ENCODE peak calls at places on chromosome 4, in six cellular contexts. V is upper lobe of right lung, W is PC-3, A is pancreas, K is body of pancreas, I is dorsolateral prefrontal cortex. Y is an unnamed sample.

GRCh38 chr4:10346023-10346422 is 111.2 kb downstream of the ZNF518B start:
- DNase-seq in A (no peak), W (peak), K (no peak), I (no peak), V (no peak), Y (peak)

GRCh38 chr4:168183717-168184571 is 91.6 kb downstream of the ANXA10 start:
- DNase-seq in I (no peak), K (no peak), V (no peak), W (peak), A (no peak), Y (no peak)

GRCh38 chr4:8070751-8071718 is 87.6 kb downstream of the ABLIM2 start:
- DNase-seq in I (peak), V (no peak), K (no peak), A (no peak), W (no peak), Y (no peak)

GRCh38 chr4:72112514-72113156 is 80.8 kb downstream of the NPFFR2 start:
- DNase-seq in W (peak), K (no peak), A (no peak), V (no peak), I (no peak), Y (peak)

GRCh38 chr4:99201687-99202086 is 17.4 kb downstream of the ADH6 start:
- DNase-seq in K (no peak), V (no peak), I (no peak), W (no peak), A (no peak), Y (no peak)

GRCh38 chr4:127782275-127783025 is at the start of gene HSPA4L:
- DNase-seq in K (no peak), I (peak), W (peak), A (peak), V (peak), Y (no peak)

GRCh38 chr4:182896421-182896820 is 20.8 kb downstream of the DCTD start:
- DNase-seq in W (no peak), V (no peak), I (no peak), K (no peak), A (no peak), Y (no peak)

GRCh38 chr4:5082381-5082780 is 31.1 kb downstream of the STK32B start:
- DNase-seq in V (no peak), A (no peak), W (no peak), K (no peak), I (no peak), Y (no peak)

GRCh38 chr4:513327-513726 is 14.3 kb downstream of the PIGG start:
- DNase-seq in V (no peak), A (no peak), I (no peak), W (no peak), K (no peak), Y (no peak)

GRCh38 chr4:12118651-12119213 is 690.0 kb upstream of the HS3ST1 start:
- DNase-seq in V (no peak), A (no peak), K (no peak), I (no peak), W (no peak), Y (peak)

GRCh38 chr4:114607086-114607485 is 8.5 kb downstream of the UGT8 start:
- DNase-seq in W (no peak), I (no peak), K (no peak), A (no peak), V (no peak), Y (no peak)

GRCh38 chr4:149914521-149915115 is 99.0 kb upstream of the IQCM start:
- DNase-seq in A (no peak), K (peak), I (no peak), V (no peak), W (peak), Y (no peak)

DNA sequence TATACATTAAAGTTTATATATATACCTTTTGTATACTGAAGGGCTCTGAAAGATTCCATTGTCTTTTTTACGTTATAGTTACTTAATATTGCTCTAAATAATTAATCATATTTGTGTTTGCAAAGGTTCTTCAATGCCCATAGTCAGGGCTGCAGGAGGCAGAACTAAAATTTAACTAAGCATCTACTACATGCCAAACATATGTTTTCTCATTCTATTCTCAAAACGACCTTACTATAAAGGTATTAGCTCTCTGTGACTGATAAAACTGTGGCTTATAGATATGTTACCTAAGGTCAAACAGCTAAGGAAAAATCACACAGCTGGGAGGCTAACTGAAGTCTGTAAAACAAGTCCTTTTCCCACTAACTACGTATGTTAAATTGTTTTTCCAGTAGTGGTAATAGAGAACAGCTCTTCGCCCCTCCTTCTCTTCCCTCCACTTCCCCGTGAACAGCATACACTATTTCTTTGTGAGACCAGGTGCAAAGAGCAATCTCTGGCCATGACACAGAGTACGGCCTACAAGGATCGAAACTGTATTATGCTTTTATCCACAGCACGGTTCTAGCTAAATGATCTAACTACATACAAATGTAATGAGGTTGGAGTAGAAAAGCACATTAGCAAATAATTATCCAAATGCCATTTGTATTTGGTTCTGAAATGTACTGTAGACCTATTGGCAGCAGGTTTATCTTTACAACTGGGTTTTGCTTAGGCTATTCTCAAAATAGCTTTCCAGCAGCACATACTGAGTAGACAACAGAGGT is 1.7 kb downstream of the CNOT6L start:
- DNase-seq in W (no peak), A (no peak), I (no peak), K (peak), V (no peak), Y (no peak)
- H3K27ac ChIP-seq in W (peak), A (peak), I (peak), K (peak), V (peak), Y (peak)

DNA sequence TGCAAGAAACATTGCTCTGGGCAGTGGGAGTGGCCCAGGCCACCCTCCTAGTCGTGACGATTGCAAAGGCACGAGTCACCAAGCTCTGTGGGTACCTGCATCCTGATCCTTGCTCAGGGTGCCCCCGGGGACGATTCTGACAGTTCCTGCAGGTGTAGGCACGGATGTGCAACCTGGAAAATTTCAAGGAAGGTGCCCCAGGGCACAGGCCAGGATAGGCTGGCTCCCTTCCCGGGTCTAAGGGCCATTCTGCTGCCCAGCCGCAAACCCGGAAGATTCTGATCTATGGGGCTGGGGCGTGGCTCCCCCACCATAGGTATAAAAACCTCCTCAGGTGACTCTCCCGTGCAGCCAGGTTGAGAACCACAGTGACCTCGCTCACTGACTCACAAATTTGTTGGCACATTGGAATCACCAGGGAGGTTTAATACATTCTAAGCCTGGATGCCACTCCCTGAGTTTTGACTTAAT is 228.5 kb downstream of the PTTG2 start:
- DNase-seq in K (no peak), I (no peak), W (peak), V (no peak), A (no peak), Y (peak)
- H3K27ac ChIP-seq in K (no peak), I (no peak), W (peak), V (no peak), A (no peak), Y (peak)

GRCh38 chr4:170005472-170005871 is 20.7 kb downstream of the MFAP3L start:
- DNase-seq in V (no peak), W (no peak), K (no peak), I (no peak), A (no peak), Y (no peak)
- H3K27ac ChIP-seq in V (no peak), W (no peak), K (no peak), I (peak), A (no peak), Y (no peak)

GRCh38 chr4:86704601-86705000 is 110.5 kb downstream of the PTPN13 start:
- DNase-seq in W (no peak), I (no peak), V (no peak), K (no peak), A (no peak), Y (no peak)

GRCh38 chr4:86706923-86707597 is 112.9 kb downstream of the PTPN13 start:
- DNase-seq in K (no peak), V (no peak), W (peak), A (no peak), I (no peak), Y (no peak)
- H3K27ac ChIP-seq in K (no peak), V (no peak), W (no peak), A (no peak), I (no peak), Y (peak)

GRCh38 chr4:100721490-100721889 is 203.7 kb upstream of the EMCN start:
- DNase-seq in W (no peak), K (no peak), I (no peak), A (no peak), V (no peak), Y (no peak)
- H3K27ac ChIP-seq in W (no peak), K (no peak), I (no peak), A (no peak), V (no peak), Y (no peak)

DNA sequence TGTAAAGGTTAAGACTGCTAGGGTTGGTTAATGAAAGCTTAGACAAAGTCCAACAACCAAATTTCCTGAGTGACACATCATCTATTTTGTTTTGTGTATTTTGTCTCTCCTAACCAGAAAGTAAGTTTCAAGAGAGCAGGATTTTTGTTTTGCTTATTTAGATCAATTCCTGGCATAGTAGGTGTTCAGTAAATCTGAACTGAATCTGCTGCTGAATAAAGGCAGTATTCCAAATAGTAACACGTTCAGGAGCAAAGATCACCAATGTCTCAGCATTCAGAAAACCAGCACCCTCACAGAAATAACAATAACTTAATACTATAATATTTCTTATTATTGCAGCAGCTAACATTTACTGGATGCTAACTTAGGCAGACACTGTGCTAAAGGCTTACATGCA is 12.2 kb downstream of the FBXW7 start:
- DNase-seq in A (no peak), V (no peak), W (no peak), I (no peak), K (no peak), Y (no peak)
- H3K27ac ChIP-seq in A (no peak), V (no peak), W (no peak), I (no peak), K (no peak), Y (no peak)

Y was measured in epithelial cell of prostate.